ENCODE peak calls at places on chromosomes 2 and 18, in nine cellular contexts. E is choroid plexus epithelial cell, R is OCI-LY7, B is lower lobe of right lung, F is colonic mucosa, Z is Peyer's patch, S is fibroblast of the aortic adventitia, W is bronchial epithelial cell, Y is fibroblast of mammary gland. Q is an unnamed sample.

GRCh38 chr18:70522183-70522582 is 233.3 kb downstream of the SOCS6 start:
- DNase-seq in E (no peak), Y (no peak), Z (no peak), S (no peak), F (no peak), R (no peak), B (no peak), W (no peak), Q (no peak)

GRCh38 chr2:218782529-218782845 is 540 bp downstream of the CYP27A1 start:
- DNase-seq in B (no peak), R (no peak), S (peak; percentile 5), W (no peak), E (peak; percentile 26), Z (no peak), Y (peak; percentile 6), F (no peak), Q (no peak)

GRCh38 chr2:223217373-223217772 is 165.4 kb downstream of the KCNE4 start:
- DNase-seq in S (no peak), E (no peak), Y (peak; percentile 14), Z (no peak), R (no peak), W (peak; percentile 77), B (no peak), F (no peak), Q (no peak)

GRCh38 chr2:138276367-138276766 is 225.2 kb upstream of the SPOPL start:
- DNase-seq in R (no peak), Y (no peak), E (no peak), S (no peak), F (no peak), W (peak; percentile 32), B (no peak), Z (no peak), Q (no peak)

GRCh38 chr2:25294573-25295462 is 46.9 kb downstream of the DNMT3A start:
- DNase-seq in R (peak; percentile 88), W (peak; percentile 30), Z (peak; percentile 93), S (peak; percentile 46), E (peak; percentile 47), F (peak; percentile 81), B (peak; percentile 91), Y (peak; percentile 35), Q (peak; percentile 90)

GRCh38 chr2:109386004-109386695 is 227.6 kb downstream of the SEPTIN10 start:
- DNase-seq in Z (no peak), Y (no peak), B (no peak), F (no peak), E (peak; percentile 60), R (no peak), W (no peak), S (no peak), Q (no peak)

GRCh38 chr2:47512581-47513083 is 109.7 kb downstream of the MSH2 start:
- DNase-seq in Z (no peak), R (no peak), S (no peak), B (no peak), F (no peak), W (peak; percentile 59), Y (no peak), E (peak; percentile 58), Q (no peak)

GRCh38 chr2:134466141-134466540 is 212.3 kb downstream of the MGAT5 start:
- DNase-seq in B (no peak), W (peak; percentile 53), R (peak; percentile 65), S (peak; percentile 11), F (peak; percentile 24), Z (peak; percentile 37), E (peak; percentile 37), Y (peak; percentile 17), Q (peak; percentile 57)

GRCh38 chr2:223941579-223942277 is 3.4 kb downstream of the WDFY1 start:
- DNase-seq in Y (peak; percentile 88), E (peak; percentile 91), R (no peak), B (no peak), S (peak; percentile 94), F (no peak), W (peak; percentile 70), Z (peak; percentile 45), Q (peak; percentile 81)

GRCh38 chr2:88521445-88522070 is 69.1 kb upstream of the FOXI3 start:
- DNase-seq in E (peak; percentile 35), S (peak; percentile 18), F (no peak), Y (peak; percentile 31), R (no peak), B (no peak), Z (no peak), W (peak; percentile 8), Q (no peak)

GRCh38 chr2:128412181-128412871 is 93.7 kb upstream of the HS6ST1 start:
- DNase-seq in B (no peak), R (no peak), F (peak; percentile 11), E (no peak), Z (no peak), W (no peak), Y (no peak), S (no peak), Q (no peak)

GRCh38 chr2:222320441-222321395 is 21.9 kb upstream of the PAX3 start:
- DNase-seq in B (no peak), S (no peak), W (no peak), F (peak; percentile 20), E (peak; percentile 6), R (no peak), Z (no peak), Y (no peak), Q (no peak)

DNA sequence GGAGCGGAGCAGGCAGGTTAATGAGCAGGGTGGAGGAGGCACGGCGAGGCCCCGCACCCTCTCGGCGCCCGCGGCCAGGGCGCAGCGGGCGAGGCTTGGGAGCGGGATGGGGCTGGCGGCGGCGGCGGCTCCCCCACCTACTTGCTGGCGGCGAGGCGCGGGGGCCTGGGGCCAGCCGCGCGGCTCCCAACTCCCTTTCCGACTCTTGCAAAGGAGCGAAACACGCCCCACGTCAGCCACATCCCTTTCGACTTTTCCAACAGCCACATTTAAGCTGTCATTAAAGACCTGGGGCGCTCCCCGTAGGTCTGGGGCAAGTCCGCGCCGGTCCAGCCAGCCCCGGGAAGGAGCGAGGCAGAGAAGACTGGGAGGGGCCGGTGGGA is 741 bp upstream of the KCTD1 start:
- DNase-seq in B (peak; percentile 39), F (peak; percentile 52), R (peak; percentile 29), E (peak; percentile 57), S (peak; percentile 45), Y (peak; percentile 43), W (peak; percentile 68), Z (no peak), Q (peak; percentile 58)
- H3K4me3 ChIP-seq in B (peak overlapping the region; percentile 77), F (peak overlapping the region; percentile 68), R (peak overlapping the region; percentile 83), E (peak overlapping the region; percentile 81), S (peak overlapping the region; percentile 81), Y (peak overlapping the region; percentile 63), W (peak overlapping the region; percentile 67), Z (peak overlapping the region; percentile 56), Q (peak overlapping the region; percentile 86)

GRCh38 chr2:113926314-113926713 is 36.4 kb downstream of the ACTR3 start:
- DNase-seq in E (no peak), S (no peak), Y (no peak), Z (no peak), F (no peak), B (no peak), R (no peak), W (no peak), Q (no peak)

GRCh38 chr2:113925884-113926283 is 36.0 kb downstream of the ACTR3 start:
- DNase-seq in B (no peak), R (no peak), F (no peak), Y (no peak), W (no peak), E (no peak), Z (no peak), S (no peak), Q (no peak)

DNA sequence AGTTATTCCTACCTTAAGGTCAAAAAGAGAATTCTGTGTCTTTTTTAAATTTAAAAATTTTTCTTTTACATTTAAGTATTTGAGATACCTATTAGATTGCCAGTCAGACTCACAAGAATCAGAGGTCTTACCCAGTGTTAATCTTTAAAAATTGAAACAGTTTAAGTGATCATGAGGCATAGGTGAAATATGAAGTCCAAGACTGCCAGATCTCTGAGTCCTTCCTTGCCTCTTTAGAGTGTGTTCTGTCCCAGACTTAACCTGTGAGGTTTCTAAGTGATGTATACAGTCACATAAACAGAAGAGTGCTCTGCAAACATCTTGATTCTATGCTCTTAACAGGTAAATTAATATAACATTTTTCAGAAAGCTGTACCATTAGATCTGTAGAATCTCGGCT is 40.6 kb downstream of the ACTR3 start:
- DNase-seq in S (no peak), B (no peak), R (no peak), W (no peak), Y (no peak), Z (no peak), F (no peak), E (peak; percentile 24), Q (no peak)
- TF ChIP-seq CTCF in S (no peak), B (no peak), R (no peak), W (no peak), Y (no peak), Z (no peak), F (no peak), E (no peak), Q (no peak)

GRCh38 chr2:151953467-151953866 is 125.2 kb upstream of the ARL5A start:
- DNase-seq in Z (no peak), R (no peak), F (no peak), B (no peak), Y (no peak), S (no peak), E (peak; percentile 6), W (no peak), Q (no peak)
- H3K4me3 ChIP-seq in Z (no peak overlapping the region), R (no peak overlapping the region), F (no peak overlapping the region), B (no peak overlapping the region), Y (no peak overlapping the region), S (no peak overlapping the region), E (no peak overlapping the region), W (no peak overlapping the region), Q (no peak overlapping the region)

GRCh38 chr18:59627414-59627813 is 69.8 kb downstream of the CCBE1 start:
- DNase-seq in Y (no peak), F (no peak), W (no peak), E (no peak), B (no peak), Z (no peak), R (no peak), S (no peak), Q (no peak)

GRCh38 chr18:59634096-59634495 is 63.1 kb downstream of the CCBE1 start:
- DNase-seq in Z (no peak), S (no peak), Y (no peak), R (no peak), F (no peak), W (no peak), E (peak; percentile 65), B (no peak), Q (no peak)

GRCh38 chr18:59628995-59629394 is 68.2 kb downstream of the CCBE1 start:
- DNase-seq in B (no peak), Z (no peak), W (no peak), F (no peak), R (no peak), S (no peak), E (peak; percentile 33), Y (no peak), Q (no peak)

GRCh38 chr18:59629894-59630293 is 67.3 kb downstream of the CCBE1 start:
- DNase-seq in W (no peak), Y (peak; percentile 35), F (no peak), R (no peak), Z (no peak), B (no peak), S (no peak), E (peak; percentile 36), Q (no peak)

GRCh38 chr18:59631583-59632181 is 65.5 kb downstream of the CCBE1 start:
- DNase-seq in E (peak; percentile 73), R (peak; percentile 2), F (no peak), W (peak; percentile 47), S (peak; percentile 70), B (no peak), Z (no peak), Y (peak; percentile 60), Q (peak; percentile 37)
- TF ChIP-seq CTCF in E (peak; percentile 89), R (peak; percentile 73), F (peak; percentile 35), W (peak; percentile 67), S (peak; percentile 79), B (peak; percentile 44), Z (no peak), Y (peak; percentile 87), Q (peak; percentile 63)

GRCh38 chr2:142914507-142915313 is 37.2 kb downstream of the KYNU start:
- DNase-seq in R (no peak), B (no peak), W (no peak), Z (peak; percentile 18), F (no peak), E (no peak), Y (no peak), S (no peak), Q (peak; percentile 91)
- H3K4me3 ChIP-seq in R (no peak overlapping the region), B (no peak overlapping the region), W (no peak overlapping the region), Z (no peak overlapping the region), F (no peak overlapping the region), E (no peak overlapping the region), Y (no peak overlapping the region), S (no peak overlapping the region), Q (peak overlapping the region; percentile 52)

Q was measured in GM12865.